ENCODE peak calls at places on chromosome 22, in four cellular contexts. One of them, this sample, is unnamed. For H3K9me3, the result is how much of the 10 kb centered on the place peaks cover.

GRCh38 chr22:40665312-40665711 is 14.0 kb upstream of the MCHR1 start:
- DNase-seq in fibroblast of lung: peak
- DNase-seq in aorta: peak
- DNase-seq in GM12878: no peak
- DNase-seq in this sample: no peak

GRCh38 chr22:39686776-39687525 is 116.4 kb downstream of the CACNA1I start:
- DNase-seq in fibroblast of lung: no peak
- DNase-seq in aorta: no peak
- DNase-seq in GM12878: no peak
- DNase-seq in this sample: no peak

GRCh38 chr22:37063436-37064420 is 12.2 kb downstream of the KCTD17 start:
- DNase-seq in fibroblast of lung: no peak
- DNase-seq in aorta: no peak
- DNase-seq in GM12878: no peak
- DNase-seq in this sample: no peak

GRCh38 chr22:38291201-38291777 is 18.5 kb upstream of the TMEM184B start:
- DNase-seq in fibroblast of lung: no peak
- DNase-seq in aorta: no peak
- DNase-seq in GM12878: no peak
- DNase-seq in this sample: no peak

GRCh38 chr22:20656902-20657836 is 116.7 kb upstream of the SERPIND1 start:
- DNase-seq in fibroblast of lung: no peak
- DNase-seq in aorta: no peak
- DNase-seq in GM12878: no peak
- DNase-seq in this sample: no peak

GRCh38 chr22:39519681-39520053 is 695 bp upstream of the ATF4 start:
- DNase-seq in fibroblast of lung: peak
- DNase-seq in aorta: peak
- DNase-seq in GM12878: no peak
- DNase-seq in this sample: peak

GRCh38 chr22:32723632-32724031 is 77.9 kb upstream of the TIMP3 start:
- DNase-seq in fibroblast of lung: peak
- DNase-seq in aorta: peak
- DNase-seq in GM12878: peak
- DNase-seq in this sample: peak

GRCh38 chr22:23161029-23161428 is 15.8 kb downstream of the RAB36 start:
- DNase-seq in fibroblast of lung: no peak
- DNase-seq in aorta: no peak
- DNase-seq in GM12878: no peak
- DNase-seq in this sample: no peak

GRCh38 chr22:29697853-29698598 is 21.8 kb upstream of the CABP7 start:
- DNase-seq in fibroblast of lung: no peak
- DNase-seq in aorta: no peak
- DNase-seq in GM12878: no peak
- DNase-seq in this sample: no peak

GRCh38 chr22:34004058-34004457 is 83.8 kb upstream of the LARGE1 start:
- DNase-seq in fibroblast of lung: no peak
- DNase-seq in aorta: no peak
- DNase-seq in GM12878: no peak
- DNase-seq in this sample: no peak

DNA sequence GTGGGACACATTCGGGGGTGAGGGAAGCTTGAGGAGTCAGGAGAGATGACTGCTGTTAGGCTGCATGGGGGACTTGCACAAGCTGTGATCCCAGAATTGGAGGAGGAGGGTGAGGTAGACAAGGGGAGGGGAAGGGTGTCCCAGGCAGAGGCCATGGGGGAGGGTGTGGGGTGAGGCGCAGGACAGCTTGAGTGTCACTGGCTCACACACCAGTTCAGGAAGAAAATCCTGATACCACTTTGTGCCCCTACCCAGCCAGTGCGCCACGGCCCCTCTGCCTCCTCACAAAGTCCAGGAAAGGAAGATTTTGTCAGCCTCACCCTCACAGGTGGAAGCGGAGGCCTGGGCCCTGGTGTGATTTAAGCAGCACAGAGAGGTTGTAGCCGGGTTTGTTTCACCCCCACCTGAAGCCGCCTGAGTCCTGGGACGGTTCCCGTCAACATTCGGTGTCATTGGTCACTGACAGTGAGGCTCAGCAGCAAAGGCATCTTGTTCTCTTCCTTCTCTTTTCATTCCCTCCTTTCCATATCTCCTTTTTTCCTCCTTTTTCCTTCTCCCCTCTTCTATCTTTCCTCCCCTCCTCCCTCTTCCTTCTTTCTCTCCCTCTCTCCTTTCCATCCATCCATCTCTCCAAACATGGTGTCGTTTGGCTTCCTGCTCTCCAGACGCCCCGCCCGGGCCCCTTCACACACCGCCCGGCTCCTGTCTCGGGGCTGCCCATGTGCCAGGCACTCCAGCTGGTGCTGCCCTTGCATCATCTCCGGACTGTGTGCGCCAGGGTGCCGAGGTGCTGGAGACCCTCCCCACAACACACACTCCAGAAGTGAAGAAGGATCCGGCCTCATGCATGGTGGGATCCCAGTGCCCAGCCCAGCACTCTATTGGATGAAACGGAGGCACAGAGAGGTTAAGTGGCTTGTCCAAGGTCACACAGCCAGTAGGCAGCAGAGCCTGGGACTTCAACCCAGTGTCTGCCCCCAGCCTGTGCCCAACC is 89.3 kb downstream of the MPPED1 start:
- DNase-seq in fibroblast of lung: no peak
- DNase-seq in aorta: no peak
- DNase-seq in GM12878: no peak
- DNase-seq in this sample: no peak
- H3K27ac ChIP-seq in fibroblast of lung: no peak
- H3K27ac ChIP-seq in aorta: no peak
- H3K27ac ChIP-seq in GM12878: no peak
- H3K27ac ChIP-seq in this sample: no peak

GRCh38 chr22:47382164-47382890 is 619.9 kb downstream of the TBC1D22A start:
- DNase-seq in fibroblast of lung: no peak
- DNase-seq in aorta: no peak
- DNase-seq in GM12878: no peak
- DNase-seq in this sample: no peak
- H3K9me3 ChIP-seq in fibroblast of lung: under half
- H3K9me3 ChIP-seq in aorta: under half
- H3K9me3 ChIP-seq in GM12878: under half
- H3K9me3 ChIP-seq in this sample: under half

GRCh38 chr22:27258773-27259172 is 542.8 kb downstream of the MN1 start:
- DNase-seq in fibroblast of lung: no peak
- DNase-seq in aorta: no peak
- DNase-seq in GM12878: no peak
- DNase-seq in this sample: no peak
- H3K27ac ChIP-seq in fibroblast of lung: no peak
- H3K27ac ChIP-seq in aorta: no peak
- H3K27ac ChIP-seq in GM12878: no peak
- H3K27ac ChIP-seq in this sample: no peak

DNA sequence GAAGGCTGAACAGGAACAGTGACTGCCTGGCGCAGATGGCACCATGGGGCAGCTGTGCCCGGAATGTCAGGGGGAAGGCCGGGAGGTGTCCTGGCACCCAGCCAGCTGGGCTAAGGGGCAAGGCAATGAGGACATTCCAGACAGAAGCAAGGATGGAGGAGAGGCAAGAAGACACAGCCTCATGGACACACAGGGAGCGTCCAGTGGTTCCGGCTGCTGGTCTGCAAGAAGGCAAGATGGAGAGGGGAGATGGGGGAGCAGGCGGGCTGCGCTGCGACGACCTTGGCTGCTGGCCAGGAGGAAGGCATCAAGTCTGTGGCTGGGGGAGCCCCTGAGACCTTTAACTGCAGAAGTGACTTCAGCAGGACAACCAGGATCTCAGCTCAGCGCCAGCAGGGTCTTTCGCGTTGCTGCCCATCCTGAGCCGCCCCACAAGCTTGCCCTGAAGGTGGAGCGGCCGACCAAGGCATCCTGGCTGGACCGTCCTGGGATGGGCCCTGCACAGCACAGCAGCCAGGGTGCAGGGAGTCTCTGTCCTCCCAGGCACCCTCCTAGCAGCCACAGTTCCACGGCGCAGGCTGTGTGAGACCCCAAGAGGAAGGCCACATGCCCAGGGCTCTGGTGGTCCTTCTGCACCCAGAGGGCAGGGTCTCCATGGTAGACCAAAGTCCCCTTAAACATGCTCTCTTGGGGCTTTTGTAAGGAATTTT is 531.7 kb downstream of the BRD1 start:
- DNase-seq in fibroblast of lung: no peak
- DNase-seq in aorta: no peak
- DNase-seq in GM12878: no peak
- DNase-seq in this sample: no peak
- H3K9me3 ChIP-seq in fibroblast of lung: under half
- H3K9me3 ChIP-seq in aorta: under half
- H3K9me3 ChIP-seq in GM12878: under half
- H3K9me3 ChIP-seq in this sample: half or more

GRCh38 chr22:17861909-17862308 is 87.6 kb upstream of the BID start:
- DNase-seq in fibroblast of lung: no peak
- DNase-seq in aorta: no peak
- DNase-seq in GM12878: no peak
- DNase-seq in this sample: no peak
- H3K27ac ChIP-seq in fibroblast of lung: no peak
- H3K27ac ChIP-seq in aorta: no peak
- H3K27ac ChIP-seq in GM12878: no peak
- H3K27ac ChIP-seq in this sample: no peak

GRCh38 chr22:49152930-49153770 is 674.5 kb downstream of the BRD1 start:
- DNase-seq in fibroblast of lung: no peak
- DNase-seq in aorta: no peak
- DNase-seq in GM12878: no peak
- DNase-seq in this sample: no peak

GRCh38 chr22:49153921-49154320 is 673.8 kb downstream of the BRD1 start:
- DNase-seq in fibroblast of lung: no peak
- DNase-seq in aorta: no peak
- DNase-seq in GM12878: no peak
- DNase-seq in this sample: no peak

GRCh38 chr22:49155809-49156580 is 671.7 kb downstream of the BRD1 start:
- DNase-seq in fibroblast of lung: no peak
- DNase-seq in aorta: no peak
- DNase-seq in GM12878: no peak
- DNase-seq in this sample: no peak

GRCh38 chr22:49155039-49155808 is 672.4 kb downstream of the BRD1 start:
- DNase-seq in fibroblast of lung: no peak
- DNase-seq in aorta: no peak
- DNase-seq in GM12878: no peak
- DNase-seq in this sample: no peak

GRCh38 chr22:49154433-49154832 is 673.2 kb downstream of the BRD1 start:
- DNase-seq in fibroblast of lung: no peak
- DNase-seq in aorta: no peak
- DNase-seq in GM12878: no peak
- DNase-seq in this sample: no peak
- H3K9me3 ChIP-seq in fibroblast of lung: under half
- H3K9me3 ChIP-seq in aorta: under half
- H3K9me3 ChIP-seq in GM12878: under half
- H3K9me3 ChIP-seq in this sample: half or more

GRCh38 chr22:25814685-25815084 is 72.7 kb downstream of the MYO18B start:
- DNase-seq in fibroblast of lung: no peak
- DNase-seq in aorta: no peak
- DNase-seq in GM12878: no peak
- DNase-seq in this sample: no peak
- H3K27ac ChIP-seq in fibroblast of lung: no peak
- H3K27ac ChIP-seq in aorta: no peak
- H3K27ac ChIP-seq in GM12878: no peak
- H3K27ac ChIP-seq in this sample: no peak

DNA sequence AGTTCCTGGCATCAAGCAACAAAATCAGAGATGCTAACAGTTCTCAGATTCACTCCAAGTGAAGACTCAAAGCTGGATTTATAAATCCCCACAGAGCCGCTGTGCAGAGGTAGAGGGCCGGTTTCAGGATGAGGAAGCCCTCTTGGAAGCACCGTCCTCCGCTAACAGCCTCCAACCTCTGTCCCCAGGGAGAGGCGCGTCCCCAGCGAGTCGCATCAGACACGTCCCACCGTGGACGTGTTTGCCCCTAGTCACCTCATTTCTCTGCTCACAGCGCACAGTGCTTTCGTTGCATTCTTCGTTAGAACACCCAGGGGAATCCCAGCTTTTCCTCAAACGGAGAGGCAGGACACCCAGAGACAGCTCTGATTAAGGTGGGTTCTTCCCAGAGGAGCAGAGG is 642.9 kb downstream of the BRD1 start:
- DNase-seq in fibroblast of lung: no peak
- DNase-seq in aorta: peak
- DNase-seq in GM12878: no peak
- DNase-seq in this sample: no peak
- H3K9me3 ChIP-seq in fibroblast of lung: under half
- H3K9me3 ChIP-seq in aorta: under half
- H3K9me3 ChIP-seq in GM12878: under half
- H3K9me3 ChIP-seq in this sample: half or more

GRCh38 chr22:46003271-46004091 is 26.5 kb upstream of the WNT7B start:
- DNase-seq in fibroblast of lung: no peak
- DNase-seq in aorta: no peak
- DNase-seq in GM12878: no peak
- DNase-seq in this sample: no peak
- H3K27ac ChIP-seq in fibroblast of lung: peak
- H3K27ac ChIP-seq in aorta: no peak
- H3K27ac ChIP-seq in GM12878: no peak
- H3K27ac ChIP-seq in this sample: no peak

GRCh38 chr22:48520207-48520606 is 1307.5 kb downstream of the BRD1 start:
- DNase-seq in fibroblast of lung: no peak
- DNase-seq in aorta: no peak
- DNase-seq in GM12878: no peak
- DNase-seq in this sample: no peak

GRCh38 chr22:48523091-48523490 is 1304.6 kb downstream of the BRD1 start:
- DNase-seq in fibroblast of lung: peak
- DNase-seq in aorta: no peak
- DNase-seq in GM12878: no peak
- DNase-seq in this sample: no peak

GRCh38 chr22:48523761-48524160 is 1303.9 kb downstream of the BRD1 start:
- DNase-seq in fibroblast of lung: no peak
- DNase-seq in aorta: no peak
- DNase-seq in GM12878: no peak
- DNase-seq in this sample: no peak

GRCh38 chr22:48522271-48522670 is 1305.4 kb downstream of the BRD1 start:
- DNase-seq in fibroblast of lung: no peak
- DNase-seq in aorta: no peak
- DNase-seq in GM12878: no peak
- DNase-seq in this sample: no peak

DNA sequence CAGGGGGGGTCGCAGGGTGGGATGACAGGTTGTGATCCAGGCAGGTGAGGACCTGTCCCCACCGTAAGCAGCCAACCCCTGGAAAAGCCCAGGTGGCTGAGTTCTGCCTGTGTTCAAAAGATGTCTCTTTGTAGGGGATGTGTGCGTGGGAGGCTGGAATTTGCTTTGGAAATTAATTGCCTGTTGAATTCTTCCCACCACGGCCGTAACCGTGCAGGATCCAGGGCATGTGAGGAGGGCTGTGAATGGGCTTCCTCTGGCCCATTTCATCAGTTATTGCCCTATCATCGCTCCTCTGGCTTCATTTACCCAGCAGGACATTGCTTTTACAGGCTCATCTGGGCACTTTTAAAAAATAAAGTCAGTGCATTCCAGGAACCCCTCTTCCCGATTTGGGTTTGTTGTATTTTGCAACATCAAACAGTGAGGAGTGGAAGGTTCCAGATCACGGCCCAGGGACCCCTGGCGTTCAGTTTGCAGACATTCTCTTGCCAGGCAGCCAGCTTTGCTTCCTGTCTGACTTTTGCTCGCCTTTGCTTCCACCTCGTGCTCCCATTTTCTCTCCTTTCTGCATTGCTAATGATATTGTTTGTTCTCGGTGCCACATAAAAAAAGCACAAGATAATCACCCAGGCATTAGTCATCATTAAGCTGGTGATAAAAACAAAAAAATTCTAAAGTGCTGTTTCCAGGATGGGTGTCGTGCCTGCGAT is 1306.6 kb downstream of the BRD1 start:
- DNase-seq in fibroblast of lung: peak
- DNase-seq in aorta: no peak
- DNase-seq in GM12878: no peak
- DNase-seq in this sample: no peak
- H3K9me3 ChIP-seq in fibroblast of lung: under half
- H3K9me3 ChIP-seq in aorta: under half
- H3K9me3 ChIP-seq in GM12878: under half
- H3K9me3 ChIP-seq in this sample: half or more